ENCODE peak calls at places on chromosomes 4 and X, in seven cellular contexts. R is tibial artery, A is fibroblast of lung, B is uterus, H is keratinocyte, F is transverse colon, N is ovary. I is an unnamed sample.

GRCh38 chr4:156638332-156638731 is 333.3 kb downstream of the PDGFC start:
- DNase-seq in R (no peak), A (peak), B (no peak), H (no peak), F (no peak), N (no peak), I (peak)

GRCh38 chrX:12011075-12011474 is 127.2 kb upstream of the FRMPD4 start:
- DNase-seq in R (no peak), A (peak), B (no peak), H (peak), F (no peak), N (no peak), I (no peak)

GRCh38 chrX:103629295-103630170 is 758 bp downstream of the TCEAL1 start:
- DNase-seq in R (peak), A (peak), B (peak), H (no peak), F (peak), N (peak), I (peak)

GRCh38 chr4:8850830-8851188 is 20.8 kb downstream of the HMX1 start:
- DNase-seq in R (no peak), A (no peak), B (no peak), H (no peak), F (no peak), N (no peak), I (no peak)

GRCh38 chr4:104302731-104303130 is 192.0 kb downstream of the CXXC4 start:
- DNase-seq in R (no peak), A (no peak), B (no peak), H (no peak), F (no peak), N (no peak), I (no peak)

GRCh38 chr4:152014280-152014679 is 253.5 kb upstream of the GATB start:
- DNase-seq in R (no peak), A (no peak), B (no peak), H (no peak), F (peak), N (no peak), I (no peak)

GRCh38 chr4:2321279-2322196 is 59.6 kb upstream of the MXD4 start:
- DNase-seq in R (no peak), A (no peak), B (no peak), H (no peak), F (no peak), N (no peak), I (no peak)

GRCh38 chr4:78121338-78121904 is 64.3 kb downstream of the FRAS1 start:
- DNase-seq in R (no peak), A (no peak), B (no peak), H (no peak), F (no peak), N (no peak), I (no peak)

GRCh38 chr4:162201673-162202072 is 37.9 kb upstream of the FSTL5 start:
- DNase-seq in R (no peak), A (no peak), B (no peak), H (no peak), F (no peak), N (no peak), I (no peak)

GRCh38 chrX:123846598-123847038 is 13.2 kb upstream of the XIAP start:
- DNase-seq in R (no peak), A (peak), B (no peak), H (no peak), F (no peak), N (no peak), I (peak)

GRCh38 chr4:105551968-105552746 is at the start of gene ARHGEF38:
- DNase-seq in R (no peak), A (peak), B (no peak), H (no peak), F (peak), N (no peak), I (peak)

GRCh38 chr4:39587881-39588280 is 50.8 kb downstream of the SMIM14 start:
- DNase-seq in R (no peak), A (no peak), B (no peak), H (no peak), F (no peak), N (no peak), I (no peak)

GRCh38 chrX:46268429-46268828 is 276.8 kb downstream of the ZNF674 start:
- DNase-seq in R (no peak), A (peak), B (no peak), H (peak), F (no peak), N (no peak), I (peak)

GRCh38 chrX:65596270-65596669 is 61.7 kb upstream of the LAS1L start:
- DNase-seq in R (peak), A (peak), B (peak), H (no peak), F (peak), N (peak), I (no peak)

GRCh38 chrX:15447985-15448639 is 45.0 kb downstream of the PIR start:
- DNase-seq in R (no peak), A (no peak), B (no peak), H (no peak), F (no peak), N (no peak), I (peak)

GRCh38 chrX:68938244-68939004 is 109.6 kb downstream of the EFNB1 start:
- DNase-seq in R (no peak), A (peak), B (no peak), H (no peak), F (peak), N (no peak), I (peak)

GRCh38 chr4:179755322-179755721 is 2313.1 kb upstream of the AGA start:
- DNase-seq in R (no peak), A (peak), B (no peak), H (no peak), F (no peak), N (no peak), I (peak)

GRCh38 chr4:90745176-90745575 is 618.0 kb downstream of the CCSER1 start:
- DNase-seq in R (no peak), A (no peak), B (no peak), H (peak), F (no peak), N (no peak), I (no peak)

GRCh38 chr4:182871616-182872015 is 45.6 kb downstream of the DCTD start:
- DNase-seq in R (no peak), A (no peak), B (no peak), H (no peak), F (no peak), N (no peak), I (no peak)

GRCh38 chr4:27701563-27701962 is 840.9 kb downstream of the STIM2 start:
- DNase-seq in R (no peak), A (no peak), B (no peak), H (no peak), F (no peak), N (no peak), I (no peak)

GRCh38 chrX:149314031-149314430 is 191.1 kb downstream of the IDS start:
- DNase-seq in R (peak), A (peak), B (no peak), H (no peak), F (no peak), N (no peak), I (peak)

GRCh38 chr4:40675166-40675565 is 45.5 kb upstream of the RBM47 start:
- DNase-seq in R (no peak), A (no peak), B (no peak), H (no peak), F (no peak), N (no peak), I (no peak)

GRCh38 chrX:55450259-55450658 is 1.7 kb upstream of the MAGEH1 start:
- DNase-seq in R (no peak), A (peak), B (no peak), H (no peak), F (no peak), N (peak), I (peak)

GRCh38 chr4:138851626-138852443 is 163.7 kb upstream of the NOCT start:
- DNase-seq in R (no peak), A (no peak), B (no peak), H (no peak), F (no peak), N (no peak), I (no peak)

GRCh38 chr4:155047755-155048154 is 160.7 kb upstream of the NPY2R start:
- DNase-seq in R (no peak), A (peak), B (no peak), H (no peak), F (no peak), N (no peak), I (no peak)

GRCh38 chr4:6524436-6524835 is 50.6 kb upstream of the MAN2B2 start:
- DNase-seq in R (no peak), A (no peak), B (no peak), H (no peak), F (no peak), N (no peak), I (no peak)

GRCh38 chrX:110509778-110510510 is 151.3 kb downstream of the RTL9 start:
- DNase-seq in R (no peak), A (no peak), B (no peak), H (no peak), F (no peak), N (no peak), I (peak)

GRCh38 chrX:20680998-20681397 is 414.3 kb upstream of the RPS6KA3 start:
- DNase-seq in R (no peak), A (no peak), B (no peak), H (no peak), F (no peak), N (no peak), I (no peak)

GRCh38 chr4:5980436-5981155 is 37.6 kb downstream of the C4orf50 start:
- DNase-seq in R (peak), A (peak), B (no peak), H (no peak), F (no peak), N (no peak), I (no peak)

GRCh38 chr4:153082322-153083301 is 121.6 kb upstream of the TRIM2 start:
- DNase-seq in R (no peak), A (no peak), B (no peak), H (no peak), F (no peak), N (no peak), I (no peak)

GRCh38 chr4:117479673-117480072 is 394.3 kb upstream of the TRAM1L1 start:
- DNase-seq in R (no peak), A (no peak), B (no peak), H (peak), F (no peak), N (no peak), I (no peak)

GRCh38 chr4:38563703-38564490 is 100.1 kb upstream of the KLF3 start:
- DNase-seq in R (no peak), A (peak), B (no peak), H (no peak), F (no peak), N (no peak), I (no peak)

GRCh38 chrX:48466696-48467095 is 3.4 kb downstream of the SLC38A5 start:
- DNase-seq in R (no peak), A (no peak), B (no peak), H (no peak), F (no peak), N (no peak), I (no peak)

GRCh38 chrX:14802943-14803710 is 69.7 kb downstream of the FANCB start:
- DNase-seq in R (no peak), A (peak), B (no peak), H (no peak), F (no peak), N (no peak), I (no peak)

GRCh38 chrX:2652106-2652505 is 39.0 kb upstream of the CD99 start:
- DNase-seq in R (no peak), A (no peak), B (no peak), H (no peak), F (no peak), N (no peak), I (no peak)
- TF ChIP-seq CTCF in R (no peak), A (peak), B (no peak), H (peak), F (no peak), N (no peak), I (peak)

DNA sequence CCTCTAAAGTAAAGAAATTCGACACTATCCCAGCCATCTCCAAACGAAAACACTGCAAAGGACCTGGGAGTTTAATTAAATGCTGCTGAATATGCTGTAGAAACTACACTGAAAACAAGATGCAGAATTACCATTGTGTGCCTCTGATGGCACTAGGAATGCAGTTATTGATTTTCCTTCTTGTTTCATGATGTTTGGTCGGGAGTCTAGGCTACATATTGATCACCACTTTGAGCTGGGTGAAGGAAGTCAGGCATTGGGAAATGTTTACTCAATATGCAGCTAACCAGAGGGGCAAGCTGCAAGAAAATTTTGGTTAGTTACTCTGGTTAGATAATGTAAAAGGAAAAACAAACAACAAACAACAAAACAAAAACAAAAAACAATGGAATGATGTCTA is 650.7 kb upstream of the GALNTL6 start:
- DNase-seq in R (no peak), A (no peak), B (no peak), H (no peak), F (no peak), N (no peak), I (no peak)
- H3K4me3 ChIP-seq in R (no peak), A (no peak), B (no peak), H (no peak), F (no peak), N (no peak), I (no peak)

GRCh38 chrX:57177070-57177469 is 39.9 kb upstream of the SPIN2A start:
- DNase-seq in R (no peak), A (no peak), B (no peak), H (no peak), F (no peak), N (no peak), I (no peak)

GRCh38 chrX:57178605-57179004 is 41.4 kb upstream of the SPIN2A start:
- DNase-seq in R (no peak), A (no peak), B (no peak), H (no peak), F (no peak), N (no peak), I (no peak)
- H3K27ac ChIP-seq in R (no peak), A (no peak), B (no peak), H (no peak), F (no peak), N (no peak), I (no peak)

GRCh38 chr4:19368800-19369199 is 882.9 kb upstream of the SLIT2 start:
- DNase-seq in R (no peak), A (no peak), B (no peak), H (no peak), F (no peak), N (no peak), I (no peak)

GRCh38 chr4:19375405-19375804 is 876.3 kb upstream of the SLIT2 start:
- DNase-seq in R (no peak), A (no peak), B (no peak), H (no peak), F (no peak), N (no peak), I (no peak)

GRCh38 chr4:19375931-19376330 is 875.8 kb upstream of the SLIT2 start:
- DNase-seq in R (no peak), A (peak), B (no peak), H (no peak), F (no peak), N (no peak), I (no peak)

DNA sequence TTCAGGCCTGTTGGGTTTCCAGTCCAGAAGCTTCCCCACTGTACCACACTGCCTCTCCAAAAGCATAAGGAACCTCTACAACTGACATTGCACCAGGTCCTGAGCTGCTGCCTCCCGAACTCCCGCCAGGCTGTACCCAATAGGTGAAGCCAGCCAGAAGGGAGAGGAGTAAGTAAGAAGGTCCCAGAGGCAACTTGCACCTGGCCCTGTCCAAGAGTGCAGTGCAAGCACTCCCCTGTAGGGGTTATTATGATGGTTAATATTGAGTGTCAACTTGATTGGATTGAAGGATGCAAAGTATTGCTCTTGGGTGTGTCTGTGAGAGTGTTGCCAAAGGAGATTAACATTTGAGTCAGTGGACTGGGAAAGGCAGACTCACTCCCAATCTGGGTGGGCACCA is 879.3 kb upstream of the SLIT2 start:
- DNase-seq in R (no peak), A (no peak), B (no peak), H (no peak), F (no peak), N (no peak), I (no peak)
- TF ChIP-seq CTCF in R (no peak), A (no peak), B (no peak), H (no peak), F (no peak), N (no peak), I (no peak)

GRCh38 chrX:41095962-41096955 is 11.0 kb downstream of the USP9X start:
- DNase-seq in R (no peak), A (peak), B (no peak), H (no peak), F (no peak), N (no peak), I (no peak)
- H3K4me3 ChIP-seq in R (no peak), A (no peak), B (no peak), H (no peak), F (no peak), N (no peak), I (no peak)

GRCh38 chr4:158147151-158147550 is 25.7 kb downstream of the GASK1B start:
- DNase-seq in R (no peak), A (no peak), B (no peak), H (no peak), F (no peak), N (no peak), I (no peak)
- H3K27ac ChIP-seq in R (no peak), A (no peak), B (no peak), H (no peak), F (no peak), N (no peak), I (no peak)

GRCh38 chr4:110597582-110597981 is 25.3 kb downstream of the PITX2 start:
- DNase-seq in R (no peak), A (no peak), B (no peak), H (no peak), F (no peak), N (no peak), I (no peak)

GRCh38 chr4:110605077-110605476 is 17.8 kb downstream of the PITX2 start:
- DNase-seq in R (no peak), A (no peak), B (no peak), H (no peak), F (no peak), N (no peak), I (no peak)

GRCh38 chr4:110596431-110596830 is 26.4 kb downstream of the PITX2 start:
- DNase-seq in R (no peak), A (no peak), B (no peak), H (no peak), F (no peak), N (no peak), I (no peak)

DNA sequence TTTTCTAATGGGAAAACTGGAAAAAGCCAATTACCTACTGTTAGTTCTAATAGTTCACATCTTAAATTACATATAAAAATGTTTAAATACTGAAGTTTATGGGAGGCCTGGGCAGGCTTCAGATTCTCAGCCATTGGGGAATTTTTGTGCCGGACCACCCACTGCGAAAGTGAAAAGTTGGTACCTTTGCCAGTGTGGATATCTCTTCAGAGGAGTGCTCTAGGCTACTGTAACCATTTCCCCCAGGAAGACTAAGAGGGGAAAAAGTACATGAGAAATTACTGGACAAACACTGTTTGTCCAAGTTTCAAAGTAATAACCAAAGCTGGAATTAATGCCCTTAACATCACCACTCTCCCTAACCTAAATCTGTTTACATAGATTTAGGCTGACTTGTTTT is 20.8 kb downstream of the PITX2 start:
- DNase-seq in R (no peak), A (no peak), B (no peak), H (no peak), F (no peak), N (no peak), I (no peak)
- TF ChIP-seq CTCF in R (no peak), A (no peak), B (no peak), H (no peak), F (no peak), N (no peak), I (no peak)

DNA sequence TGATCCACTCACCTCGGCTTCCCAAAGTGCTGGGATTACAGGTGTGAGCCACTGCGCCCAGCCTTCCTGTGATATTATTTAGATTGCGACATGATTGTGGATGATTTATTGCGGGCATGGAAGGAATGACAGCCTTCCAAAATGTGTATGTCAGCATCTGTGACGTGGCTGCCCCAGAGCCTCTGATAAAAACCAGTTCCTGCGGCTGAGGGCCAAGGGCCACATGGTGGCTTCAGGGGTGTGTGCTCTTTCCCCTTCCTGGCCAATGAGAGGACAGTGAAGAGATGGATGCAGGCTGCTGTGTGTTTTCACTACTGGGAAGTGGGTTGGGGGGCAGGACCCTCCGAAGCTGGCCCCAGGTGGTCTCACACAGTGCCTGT is 57.4 kb upstream of the HGFAC start:
- DNase-seq in R (no peak), A (no peak), B (no peak), H (peak), F (no peak), N (no peak), I (no peak)
- H3K4me3 ChIP-seq in R (no peak), A (no peak), B (no peak), H (peak), F (no peak), N (no peak), I (no peak)

I was measured in cardiac muscle cell.